ENCODE peak calls at places on chromosomes 16 and 17, in five cellular contexts. G is epithelial cell of esophagus; T is CD4-positive, alpha-beta T cell; A is endothelial cell; N is DND-41. B is an unnamed sample.

GRCh38 chr17:28982191-28982793 is 23.5 kb downstream of the SEZ6 start:
- DNase-seq in G (no peak), T (peak; percentile 44), A (no peak), N (peak; percentile 27), B (no peak)

GRCh38 chr16:26598061-26598460 is 468.7 kb upstream of the C16orf82 start:
- DNase-seq in G (no peak), T (peak; percentile 15), A (no peak), N (peak; percentile 69), B (no peak)

GRCh38 chr16:3065069-3065741 is at the start of gene IL32:
- DNase-seq in G (peak; percentile 78), T (peak; percentile 56), A (no peak), N (peak; percentile 67), B (peak; percentile 80)

GRCh38 chr17:81069084-81069645 is 34.2 kb downstream of the BAIAP2 start:
- DNase-seq in G (no peak), T (no peak), A (no peak), N (no peak), B (no peak)

GRCh38 chr17:63774982-63775290 is 966 bp downstream of the DDX42 start:
- DNase-seq in G (peak; percentile 34), T (no peak), A (no peak), N (peak; percentile 24), B (no peak)

GRCh38 chr17:67491009-67491677 is 114.1 kb downstream of the PITPNC1 start:
- DNase-seq in G (peak; percentile 67), T (no peak), A (no peak), N (no peak), B (peak; percentile 43)

GRCh38 chr17:82299452-82299851 is 18.0 kb downstream of the CD7 start:
- DNase-seq in G (no peak), T (no peak), A (no peak), N (peak; percentile 85), B (no peak)

GRCh38 chr16:47204736-47205499 is 61.2 kb upstream of the NETO2 start:
- DNase-seq in G (no peak), T (no peak), A (no peak), N (no peak), B (no peak)

GRCh38 chr17:78231991-78232759 is 744 bp downstream of the TMEM235 start:
- DNase-seq in G (peak; percentile 24), T (no peak), A (peak; percentile 51), N (no peak), B (no peak)

GRCh38 chr17:38584350-38584925 is 21.3 kb downstream of the SRCIN1 start:
- DNase-seq in G (peak; percentile 75), T (no peak), A (peak; percentile 78), N (peak; percentile 51), B (peak; percentile 99)

GRCh38 chr16:49620158-49620867 is 235.6 kb downstream of the ZNF423 start:
- DNase-seq in G (no peak), T (no peak), A (no peak), N (no peak), B (peak; percentile 60)

GRCh38 chr17:58741121-58741625 is 14.5 kb upstream of the PPM1E start:
- DNase-seq in G (peak; percentile 96), T (no peak), A (no peak), N (no peak), B (no peak)

GRCh38 chr17:2865228-2865627 is 69.0 kb downstream of the RAP1GAP2 start:
- DNase-seq in G (no peak), T (no peak), A (no peak), N (no peak), B (no peak)

GRCh38 chr16:674968-675883 is at the start of gene RHBDL1:
- DNase-seq in G (no peak), T (no peak), A (no peak), N (no peak), B (peak; percentile 51)

GRCh38 chr17:28864991-28865849 is 10.4 kb downstream of the ERAL1 start:
- DNase-seq in G (no peak), T (no peak), A (peak; percentile 18), N (no peak), B (no peak)

GRCh38 chr17:17313350-17313991 is 10.3 kb downstream of the NT5M start:
- DNase-seq in G (peak; percentile 78), T (peak; percentile 67), A (peak; percentile 48), N (peak; percentile 19), B (peak; percentile 72)

GRCh38 chr17:50830298-50830697 is 5.1 kb upstream of the WFIKKN2 start:
- DNase-seq in G (no peak), T (no peak), A (no peak), N (no peak), B (no peak)

GRCh38 chr17:32191306-32191705 is 49.0 kb downstream of the RHOT1 start:
- DNase-seq in G (no peak), T (no peak), A (no peak), N (no peak), B (no peak)

GRCh38 chr16:81797443-81797842 is 18.4 kb downstream of the PLCG2 start:
- DNase-seq in G (no peak), T (no peak), A (no peak), N (no peak), B (no peak)

GRCh38 chr17:18258356-18259038 is at the start of gene FLII:
- DNase-seq in G (peak; percentile 38), T (no peak), A (peak; percentile 50), N (peak; percentile 58), B (peak; percentile 50)

GRCh38 chr17:29847118-29847517 is 82.9 kb downstream of the SSH2 start:
- DNase-seq in G (no peak), T (no peak), A (no peak), N (no peak), B (no peak)

GRCh38 chr16:31423241-31423640 is 4.9 kb downstream of the COX6A2 start:
- DNase-seq in G (no peak), T (no peak), A (no peak), N (no peak), B (no peak)

GRCh38 chr16:77922355-77922754 is 100.0 kb upstream of the CLEC3A start:
- DNase-seq in G (no peak), T (no peak), A (no peak), N (no peak), B (no peak)

GRCh38 chr17:12667299-12667958 is 1.7 kb downstream of the MYOCD start:
- DNase-seq in G (peak; percentile 57), T (no peak), A (peak; percentile 8), N (no peak), B (peak; percentile 38)
- TF ChIP-seq CTCF in G (peak; percentile 57), T (no peak), A (no peak), N (no peak), B (no peak)

GRCh38 chr16:69378036-69378435 is 7.8 kb downstream of the TERF2 start:
- DNase-seq in G (no peak), T (no peak), A (no peak), N (no peak), B (no peak)

GRCh38 chr16:69384974-69385373 is 833 bp downstream of the TERF2 start:
- DNase-seq in G (no peak), T (no peak), A (no peak), N (no peak), B (no peak)

GRCh38 chr16:69382421-69382820 is 3.4 kb downstream of the TERF2 start:
- DNase-seq in G (no peak), T (no peak), A (no peak), N (no peak), B (no peak)

GRCh38 chr16:69378760-69379159 is 7.0 kb downstream of the TERF2 start:
- DNase-seq in G (no peak), T (no peak), A (no peak), N (no peak), B (no peak)

GRCh38 chr16:69381231-69381630 is 4.6 kb downstream of the TERF2 start:
- DNase-seq in G (no peak), T (no peak), A (no peak), N (no peak), B (no peak)
- TF ChIP-seq CTCF in G (no peak), T (no peak), A (no peak), N (no peak), B (no peak)

GRCh38 chr16:11612110-11612981 is 25.6 kb upstream of the LITAF start:
- DNase-seq in G (peak; percentile 80), T (no peak), A (no peak), N (no peak), B (peak; percentile 95)

GRCh38 chr16:11613381-11614303 is 26.9 kb upstream of the LITAF start:
- DNase-seq in G (peak; percentile 98), T (no peak), A (no peak), N (no peak), B (peak; percentile 81)

GRCh38 chr16:11609474-11610120 is 22.9 kb upstream of the LITAF start:
- DNase-seq in G (peak; percentile 40), T (no peak), A (no peak), N (no peak), B (no peak)

GRCh38 chr16:11610121-11610505 is 23.4 kb upstream of the LITAF start:
- DNase-seq in G (no peak), T (no peak), A (no peak), N (no peak), B (no peak)

DNA sequence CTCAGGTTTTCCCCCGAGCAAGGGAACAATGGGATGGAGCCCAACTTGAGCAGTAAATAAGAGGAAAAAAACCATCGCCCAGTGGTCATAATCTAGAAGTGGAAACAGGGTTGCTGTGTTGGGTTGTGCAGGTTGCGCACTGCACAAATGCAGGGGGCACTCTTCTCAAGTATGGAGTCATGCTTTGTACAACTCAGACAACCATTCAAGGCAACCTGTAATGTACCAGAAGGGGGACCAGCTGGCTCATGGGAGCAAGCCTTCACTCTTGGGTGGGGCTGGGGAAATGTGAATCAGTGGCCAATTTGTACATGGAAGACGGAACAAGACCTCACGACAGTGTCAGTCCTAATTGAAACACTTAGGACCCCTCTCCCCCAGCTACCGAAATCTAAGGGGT is 23.9 kb upstream of the LITAF start:
- DNase-seq in G (peak; percentile 36), T (no peak), A (no peak), N (no peak), B (no peak)
- TF ChIP-seq CTCF in G (no peak), T (no peak), A (no peak), N (no peak), B (no peak)

DNA sequence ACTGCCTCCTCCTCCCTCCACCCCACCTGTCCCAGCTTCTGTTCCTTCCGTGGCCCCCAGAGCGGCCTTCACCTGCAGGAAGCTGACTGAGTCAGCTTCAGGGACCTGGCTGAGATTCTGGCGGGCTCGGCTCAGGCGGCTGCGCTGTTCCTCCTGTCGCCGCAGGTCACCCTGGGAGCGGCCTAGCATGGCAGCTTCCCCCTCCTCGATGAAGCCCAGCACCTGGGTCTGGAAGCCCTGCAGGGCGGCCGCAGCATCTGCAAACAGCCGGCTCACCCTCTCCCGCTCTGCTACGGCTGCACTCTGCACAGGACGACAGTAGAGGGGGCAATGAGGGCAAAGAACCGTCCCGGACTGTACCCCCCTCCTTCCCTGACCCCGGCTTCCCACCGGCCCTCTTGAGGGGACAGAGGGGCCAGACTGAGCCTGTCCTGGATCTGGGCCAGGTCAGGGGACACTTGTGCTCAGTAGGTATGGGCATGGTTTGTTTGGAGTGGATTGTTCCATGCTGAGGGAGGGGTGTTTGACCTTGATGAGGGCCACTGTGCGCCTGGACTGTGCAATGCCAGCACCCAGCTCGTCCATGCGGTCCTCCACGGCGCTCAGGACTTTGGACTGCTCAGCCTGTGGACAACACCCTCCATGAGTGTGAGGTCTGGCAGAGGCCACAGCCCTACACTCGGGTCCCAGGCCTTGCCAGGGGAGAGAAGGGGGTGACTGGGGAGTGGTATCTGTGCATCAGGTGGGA is 2.0 kb downstream of the TRIM47 start:
- DNase-seq in G (peak; percentile 70), T (peak; percentile 77), A (peak; percentile 37), N (peak; percentile 27), B (peak; percentile 91)
- TF ChIP-seq CTCF in G (no peak), T (peak; percentile 47), A (no peak), N (no peak), B (no peak)

DNA sequence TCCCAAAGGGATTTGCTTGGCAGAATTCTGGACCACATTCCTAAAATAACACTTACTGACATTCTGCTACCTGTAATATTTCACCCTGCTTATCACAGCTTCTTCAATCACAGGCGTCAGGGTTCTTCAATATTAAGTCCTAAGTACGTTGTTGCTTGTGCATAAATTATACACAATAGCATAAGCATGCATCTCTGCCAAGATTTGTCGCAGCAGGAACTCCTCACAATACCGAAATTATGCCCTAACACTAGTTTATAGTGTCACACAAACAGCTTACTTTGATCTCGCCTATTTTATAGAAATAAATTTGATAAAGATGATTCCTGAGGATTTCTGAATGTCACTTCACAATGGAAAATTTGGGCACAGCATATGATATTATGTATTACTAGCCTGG is 48.8 kb downstream of the UBE2G1 start:
- DNase-seq in G (no peak), T (no peak), A (no peak), N (no peak), B (no peak)
- TF ChIP-seq CTCF in G (no peak), T (no peak), A (no peak), N (no peak), B (no peak)